ENCODE peak calls at places on chromosomes 16 and 17, in four cellular contexts. J is SK-N-SH, O is HCT116, A is neural progenitor cell. H is an unnamed sample.
A peak's percentile ranks its signal among the peaks of the same experiment; 100 is the strongest.

GRCh38 chr16:85738878-85739715 is 11.8 kb downstream of the C16orf74 start:
- DNase-seq in J (peak; percentile 51), A (no peak), O (no peak), H (no peak)

GRCh38 chr17:2792541-2793169 is 3.6 kb upstream of the RAP1GAP2 start:
- DNase-seq in J (no peak), A (no peak), O (no peak), H (no peak)

GRCh38 chr16:31382485-31383161 is 10.5 kb upstream of the ITGAD start:
- DNase-seq in O (peak; percentile 33), A (peak; percentile 86), J (peak; percentile 71), H (peak; percentile 53)

GRCh38 chr17:55421179-55421934 is at the start of gene MMD:
- DNase-seq in J (peak; percentile 86), A (no peak), O (no peak), H (no peak)

GRCh38 chr16:27355610-27356009 is 41.8 kb downstream of the IL4R start:
- DNase-seq in A (peak; percentile 47), J (no peak), O (peak; percentile 19), H (no peak)

GRCh38 chr17:64785050-64785449 is 122.9 kb upstream of the SMURF2 start:
- DNase-seq in A (no peak), O (no peak), J (peak; percentile 52), H (no peak)

GRCh38 chr16:78742501-78743283 is 643.2 kb downstream of the WWOX start:
- DNase-seq in J (no peak), O (no peak), A (no peak), H (peak; percentile 76)

GRCh38 chr17:8248751-8249607 is at the start of gene PFAS:
- DNase-seq in O (peak; percentile 90), J (peak; percentile 93), A (peak; percentile 97), H (peak; percentile 98)

GRCh38 chr17:7579001-7579838 is at the start of gene CD68:
- DNase-seq in O (peak; percentile 71), A (no peak), J (peak; percentile 58), H (peak; percentile 81)

GRCh38 chr16:14652726-14653125 is 20.0 kb downstream of the BFAR start:
- DNase-seq in J (no peak), A (no peak), O (no peak), H (no peak)

GRCh38 chr17:36939059-36939943 is 2.0 kb downstream of the LHX1 start:
- DNase-seq in J (no peak), O (no peak), A (peak; percentile 45), H (no peak)

GRCh38 chr16:79839851-79840321 is 239.3 kb upstream of the MAF start:
- DNase-seq in A (no peak), J (no peak), O (no peak), H (no peak)

GRCh38 chr16:49523435-49524159 is 150.0 kb downstream of the C16orf78 start:
- DNase-seq in J (no peak), O (no peak), A (no peak), H (no peak)

GRCh38 chr16:88924834-88925539 is 52.0 kb downstream of the CBFA2T3 start:
- DNase-seq in A (peak; percentile 61), J (peak; percentile 80), O (peak; percentile 72), H (no peak)

GRCh38 chr17:16870253-16871245 is 101.4 kb downstream of the TNFRSF13B start:
- DNase-seq in O (no peak), J (no peak), A (no peak), H (no peak)

GRCh38 chr17:16872351-16872751 is 99.6 kb downstream of the TNFRSF13B start:
- DNase-seq in J (no peak), A (no peak), O (no peak), H (no peak)

GRCh38 chr17:16866436-16866835 is 105.5 kb downstream of the TNFRSF13B start:
- DNase-seq in A (no peak), J (no peak), O (no peak), H (no peak)
- TF ChIP-seq EZH2phosphoT487 in A (no peak), J (no peak), O (no peak), H (no peak)

GRCh38 chr16:74305286-74305685 is 8.7 kb downstream of the PSMD7 start:
- DNase-seq in J (no peak), A (no peak), O (no peak), H (no peak)
- H3K4me2 ChIP-seq in J (no peak overlapping the region), A (no peak overlapping the region), O (no peak overlapping the region), H (no peak overlapping the region)

DNA sequence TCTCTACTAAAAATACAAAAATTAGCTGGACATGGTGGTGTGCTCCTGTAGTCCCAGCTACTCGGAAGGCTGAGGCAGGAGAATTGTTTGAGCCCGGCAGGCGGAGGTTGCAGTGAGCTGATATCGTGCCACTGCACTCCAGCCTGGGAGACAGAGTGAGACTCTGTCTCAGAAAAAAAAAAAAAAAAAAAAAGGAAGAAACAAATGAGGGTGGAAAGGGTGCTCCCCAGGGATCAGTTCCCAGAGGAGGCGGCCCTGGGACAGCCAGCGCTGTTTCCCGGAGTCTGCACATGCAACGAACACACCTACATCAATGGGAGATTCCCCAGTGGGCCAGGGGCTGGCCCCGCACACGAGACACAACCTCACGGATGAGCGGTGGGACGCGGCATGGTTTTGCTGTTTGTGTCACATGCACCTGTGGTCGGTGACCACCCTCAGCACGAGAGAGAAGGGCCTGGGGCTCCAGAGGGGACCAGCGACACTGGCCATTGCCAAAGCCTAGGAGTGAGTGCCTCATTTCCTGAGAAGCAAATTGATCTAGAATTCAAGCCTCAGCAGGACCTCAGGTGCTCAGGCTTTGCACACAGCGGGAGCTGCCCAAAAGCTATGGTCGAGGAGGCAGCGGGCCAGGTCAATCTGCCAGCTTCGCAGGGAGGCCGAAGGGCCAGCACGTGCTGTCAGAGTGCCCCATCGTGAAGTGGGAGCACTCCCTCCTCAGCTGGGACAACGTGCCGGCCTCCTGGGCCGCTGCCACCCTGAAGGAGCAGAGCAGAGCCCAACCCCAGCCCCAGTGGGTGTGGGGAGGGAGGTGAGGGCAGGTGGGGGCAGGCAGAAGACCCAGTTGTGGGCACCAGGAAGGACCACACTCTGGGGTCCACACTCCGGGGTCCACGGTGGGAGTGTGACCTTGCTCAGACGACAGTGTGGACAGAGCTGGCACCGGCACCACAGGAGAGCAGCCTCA is 13.8 kb upstream of the WDR45B start:
- DNase-seq in J (no peak), A (no peak), O (no peak), H (no peak)
- TF ChIP-seq EZH2phosphoT487 in J (no peak), A (no peak), O (no peak), H (no peak)

DNA sequence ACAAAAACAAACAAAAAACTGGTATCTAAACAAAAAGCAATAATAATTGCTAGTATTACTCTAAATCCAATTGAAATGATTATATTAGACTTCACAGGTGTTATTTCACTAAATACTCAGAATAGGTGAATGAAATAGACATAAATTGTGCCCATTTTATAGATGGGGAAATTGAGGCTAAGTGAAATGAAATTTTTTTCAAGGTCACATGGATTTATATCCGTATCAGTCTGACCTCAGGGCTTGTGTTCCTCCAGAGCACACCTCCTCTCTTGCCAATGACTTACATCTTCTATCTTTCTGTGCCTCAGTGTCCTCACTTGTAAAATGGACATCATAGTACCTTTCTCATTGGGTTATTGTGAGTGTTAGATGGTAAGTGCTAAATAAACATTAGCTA is 72.3 kb downstream of the GP2 start:
- DNase-seq in J (no peak), O (no peak), A (no peak), H (no peak)
- H3K4me2 ChIP-seq in J (no peak overlapping the region), O (no peak overlapping the region), A (no peak overlapping the region), H (no peak overlapping the region)

H was measured in MM.1S.